ENCODE peak calls at places on chromosomes 11 and 22, in eight cellular contexts. O, R, K, X, D, C, B and I are unnamed samples.

GRCh38 chr11:73314121-73314948 is 6.3 kb downstream of the ARHGEF17 start:
- DNase-seq in O (peak), R (no peak), K (no peak), X (no peak), D (no peak), C (no peak), B (no peak), I (no peak)

GRCh38 chr11:6568191-6568918 is 35.1 kb downstream of the RRP8 start:
- DNase-seq in O (peak), R (no peak), K (no peak), X (no peak), D (no peak), C (no peak), B (peak), I (no peak)

GRCh38 chr22:35072939-35073338 is 7.0 kb downstream of the ISX start:
- DNase-seq in O (no peak), R (no peak), K (no peak), X (peak), D (no peak), C (no peak), B (no peak), I (no peak)

GRCh38 chr22:27019827-27020226 is 362.4 kb downstream of the MIAT start:
- DNase-seq in O (peak), R (no peak), K (no peak), X (peak), D (no peak), C (no peak), B (no peak), I (no peak)

GRCh38 chr11:96875772-96876171 is 486.0 kb downstream of the JRKL start:
- DNase-seq in O (no peak), R (peak), K (no peak), X (no peak), D (no peak), C (no peak), B (no peak), I (no peak)

GRCh38 chr22:33005476-33005875 is 52.7 kb downstream of the SYN3 start:
- DNase-seq in O (no peak), R (no peak), K (no peak), X (no peak), D (no peak), C (no peak), B (no peak), I (no peak)

GRCh38 chr11:78223320-78223954 is 34.7 kb downstream of the USP35 start:
- DNase-seq in O (no peak), R (no peak), K (no peak), X (no peak), D (no peak), C (no peak), B (no peak), I (no peak)

GRCh38 chr11:102486584-102486983 is 34.0 kb upstream of the TMEM123 start:
- DNase-seq in O (no peak), R (no peak), K (no peak), X (no peak), D (no peak), C (no peak), B (no peak), I (no peak)

GRCh38 chr11:128424271-128424709 is 163.1 kb downstream of the ETS1 start:
- DNase-seq in O (no peak), R (no peak), K (no peak), X (no peak), D (no peak), C (no peak), B (no peak), I (no peak)

GRCh38 chr22:34410111-34410510 is 489.8 kb upstream of the LARGE1 start:
- DNase-seq in O (no peak), R (no peak), K (no peak), X (no peak), D (no peak), C (no peak), B (no peak), I (no peak)

GRCh38 chr11:132234878-132235277 is 864.5 kb downstream of the NTM start:
- DNase-seq in O (peak), R (no peak), K (no peak), X (peak), D (no peak), C (no peak), B (no peak), I (no peak)

GRCh38 chr11:125990244-125990643 is 44.4 kb downstream of the VSIG10L2 start:
- DNase-seq in O (peak), R (no peak), K (no peak), X (no peak), D (no peak), C (peak), B (no peak), I (no peak)

GRCh38 chr11:121421149-121421906 is 30.8 kb upstream of the SORL1 start:
- DNase-seq in O (no peak), R (no peak), K (no peak), X (no peak), D (no peak), C (no peak), B (no peak), I (no peak)

GRCh38 chr11:9765320-9766101 is 101.6 kb downstream of the SWAP70 start:
- DNase-seq in O (peak), R (no peak), K (no peak), X (peak), D (no peak), C (no peak), B (no peak), I (no peak)